ENCODE peak calls at places on chromosome 17, in five cellular contexts. X is mucosa of descending colon, U is right atrium auricular region, C is spleen, Z is breast epithelium. B is an unnamed sample.

GRCh38 chr17:56897646-56898424 is 16.0 kb downstream of the TRIM25 start:
- DNase-seq in X (no peak), U (peak; percentile 48), C (no peak), Z (no peak), B (no peak)

GRCh38 chr17:31511583-31511982 is 120.1 kb downstream of the RAB11FIP4 start:
- DNase-seq in X (no peak), U (no peak), C (no peak), Z (no peak), B (no peak)

GRCh38 chr17:41171881-41172280 is 3.9 kb upstream of the KRTAP4-3 start:
- DNase-seq in X (no peak), U (no peak), C (no peak), Z (no peak), B (no peak)

GRCh38 chr17:14198013-14198412 is 38.6 kb downstream of the CDRT15 start:
- DNase-seq in X (no peak), U (no peak), C (no peak), Z (no peak), B (no peak)

GRCh38 chr17:17906418-17907215 is 65.6 kb downstream of the TOM1L2 start:
- DNase-seq in X (no peak), U (no peak), C (peak; percentile 54), Z (no peak), B (no peak)

GRCh38 chr17:12963505-12963904 is 54.3 kb downstream of the ELAC2 start:
- DNase-seq in X (no peak), U (no peak), C (no peak), Z (no peak), B (no peak)

GRCh38 chr17:81394377-81394747 is 895 bp upstream of the BAHCC1 start:
- DNase-seq in X (no peak), U (no peak), C (no peak), Z (no peak), B (no peak)

GRCh38 chr17:49031965-49032928 is 35.1 kb downstream of the IGF2BP1 start:
- DNase-seq in X (no peak), U (no peak), C (no peak), Z (no peak), B (no peak)

GRCh38 chr17:31687505-31688126 is 171.4 kb downstream of the COPRS start:
- DNase-seq in X (no peak), U (no peak), C (no peak), Z (no peak), B (no peak)

GRCh38 chr17:1484586-1485310 is 7.7 kb downstream of the MYO1C start:
- DNase-seq in X (peak; percentile 88), U (no peak), C (peak; percentile 92), Z (peak; percentile 66), B (peak; percentile 67)

GRCh38 chr17:35089846-35090193 is 26.3 kb upstream of the RFFL start:
- DNase-seq in X (no peak), U (no peak), C (peak; percentile 84), Z (no peak), B (no peak)

GRCh38 chr17:29585080-29585751 is 4.2 kb downstream of the GIT1 start:
- DNase-seq in X (no peak), U (no peak), C (peak; percentile 76), Z (no peak), B (no peak)

GRCh38 chr17:13421581-13421980 is 180.1 kb downstream of the HS3ST3A1 start:
- DNase-seq in X (no peak), U (no peak), C (no peak), Z (no peak), B (no peak)

GRCh38 chr17:13102477-13102876 is 84.7 kb upstream of the ELAC2 start:
- DNase-seq in X (no peak), U (no peak), C (no peak), Z (no peak), B (no peak)

GRCh38 chr17:59330314-59330942 is 1.0 kb upstream of the YPEL2 start:
- DNase-seq in X (peak; percentile 82), U (peak; percentile 77), C (peak; percentile 75), Z (no peak), B (peak; percentile 53)

GRCh38 chr17:29833801-29834200 is 96.2 kb downstream of the SSH2 start:
- DNase-seq in X (no peak), U (no peak), C (no peak), Z (no peak), B (no peak)

GRCh38 chr17:78791840-78792709 is 10.0 kb upstream of the CYTH1 start:
- DNase-seq in X (no peak), U (no peak), C (peak; percentile 51), Z (no peak), B (no peak)

GRCh38 chr17:65564793-65565192 is 3.3 kb upstream of the AXIN2 start:
- DNase-seq in X (no peak), U (no peak), C (no peak), Z (no peak), B (peak; percentile 64)

GRCh38 chr17:61996916-61997605 is 68.0 kb downstream of the MED13 start:
- DNase-seq in X (no peak), U (no peak), C (no peak), Z (no peak), B (no peak)

GRCh38 chr17:56715613-56716357 is 117.9 kb downstream of the C17orf67 start:
- DNase-seq in X (peak; percentile 57), U (peak; percentile 90), C (peak; percentile 88), Z (peak; percentile 83), B (peak; percentile 59)

GRCh38 chr17:75240394-75241142 is 20.8 kb downstream of the GGA3 start:
- DNase-seq in X (no peak), U (no peak), C (no peak), Z (no peak), B (peak; percentile 44)

GRCh38 chr17:81135503-81136283 is 29.6 kb upstream of the PVALEF start:
- DNase-seq in X (no peak), U (no peak), C (no peak), Z (no peak), B (no peak)

GRCh38 chr17:13544292-13544691 is 57.4 kb downstream of the HS3ST3A1 start:
- DNase-seq in X (no peak), U (no peak), C (no peak), Z (no peak), B (peak; percentile 53)

GRCh38 chr17:181213-182163 is at the start of gene DOC2B:
- DNase-seq in X (no peak), U (no peak), C (peak; percentile 89), Z (no peak), B (no peak)

GRCh38 chr17:83200746-83201145 is 121.3 kb downstream of the METRNL start:
- DNase-seq in X (peak; percentile 53), U (no peak), C (peak; percentile 82), Z (no peak), B (peak; percentile 42)

GRCh38 chr17:83196973-83197880 is 117.8 kb downstream of the METRNL start:
- DNase-seq in X (peak; percentile 39), U (no peak), C (peak; percentile 56), Z (peak; percentile 47), B (no peak)

GRCh38 chr17:83199500-83200201 is 120.2 kb downstream of the METRNL start:
- DNase-seq in X (peak; percentile 80), U (no peak), C (peak; percentile 94), Z (peak; percentile 43), B (peak; percentile 18)

GRCh38 chr17:83200231-83200699 is 120.9 kb downstream of the METRNL start:
- DNase-seq in X (peak; percentile 77), U (peak; percentile 87), C (peak; percentile 93), Z (peak; percentile 90), B (no peak)

DNA sequence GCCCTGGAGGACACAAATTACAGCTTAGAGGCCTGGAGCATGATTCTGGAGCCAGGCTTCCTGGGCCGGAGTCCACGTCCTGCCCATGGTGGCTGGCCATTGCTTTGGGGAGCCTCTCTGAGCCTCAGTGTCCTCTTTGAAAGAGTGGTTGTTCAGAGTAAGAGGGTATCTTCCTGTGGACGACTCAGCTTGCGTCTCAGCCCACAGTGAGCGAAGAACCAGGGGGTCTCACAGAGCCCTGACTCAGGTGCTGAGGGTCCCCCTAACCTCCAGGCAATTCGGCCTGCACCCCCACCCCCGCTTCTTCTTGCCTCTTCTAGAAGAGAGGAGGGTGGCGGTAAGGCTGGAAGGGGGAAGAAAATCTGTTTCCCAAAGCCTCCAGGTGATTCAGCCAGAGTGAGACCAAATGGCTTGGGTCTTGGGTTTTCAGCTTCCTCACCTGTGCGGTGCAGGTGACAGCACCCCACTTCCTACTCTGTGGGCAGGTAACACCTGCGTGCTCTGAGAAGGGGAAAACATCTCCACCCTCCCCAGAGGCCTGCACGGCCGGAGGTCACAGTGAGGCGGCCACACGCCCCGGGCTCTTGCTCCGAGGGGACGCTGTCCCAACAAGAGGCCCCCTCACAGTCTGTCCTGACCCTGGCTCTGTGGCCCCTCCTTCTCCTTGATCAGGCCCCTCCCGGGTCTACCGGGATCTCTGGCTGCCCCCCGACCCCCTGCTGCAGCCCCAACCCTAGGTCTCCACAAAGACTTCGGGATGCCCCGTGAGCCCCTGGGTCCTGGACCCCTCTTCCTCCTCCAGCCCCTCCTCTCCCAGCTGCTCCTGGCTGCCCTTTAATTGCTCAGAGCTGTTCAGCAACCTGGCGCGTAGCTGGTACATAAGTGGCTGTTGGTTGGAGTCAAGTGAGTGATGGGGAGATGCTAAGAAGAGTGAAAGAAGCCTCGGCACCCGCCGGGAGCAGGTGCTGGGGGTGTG is 119.2 kb downstream of the METRNL start:
- DNase-seq in X (peak; percentile 51), U (no peak), C (peak; percentile 82), Z (peak; percentile 37), B (no peak)
- H3K9me3 ChIP-seq in X (no peaks in the 10 kb centered on the region), U (no peaks in the 10 kb centered on the region), C (no peaks in the 10 kb centered on the region), Z (no peaks in the 10 kb centered on the region), B (no peaks in the 10 kb centered on the region)

GRCh38 chr17:53039981-53040380 is 782.7 kb upstream of the KIF2B start:
- DNase-seq in X (no peak), U (no peak), C (no peak), Z (no peak), B (no peak)
- H3K9me3 ChIP-seq in X (no peaks in the 10 kb centered on the region), U (peaks cover 9% of the 10 kb centered on the region), C (peaks cover 10% of the 10 kb centered on the region), Z (peaks cover 9% of the 10 kb centered on the region), B (no peaks in the 10 kb centered on the region)

GRCh38 chr17:22717211-22717610 is 1024.9 kb downstream of the KCNJ18 start:
- DNase-seq in X (no peak), U (peak; percentile 54), C (no peak), Z (no peak), B (no peak)

DNA sequence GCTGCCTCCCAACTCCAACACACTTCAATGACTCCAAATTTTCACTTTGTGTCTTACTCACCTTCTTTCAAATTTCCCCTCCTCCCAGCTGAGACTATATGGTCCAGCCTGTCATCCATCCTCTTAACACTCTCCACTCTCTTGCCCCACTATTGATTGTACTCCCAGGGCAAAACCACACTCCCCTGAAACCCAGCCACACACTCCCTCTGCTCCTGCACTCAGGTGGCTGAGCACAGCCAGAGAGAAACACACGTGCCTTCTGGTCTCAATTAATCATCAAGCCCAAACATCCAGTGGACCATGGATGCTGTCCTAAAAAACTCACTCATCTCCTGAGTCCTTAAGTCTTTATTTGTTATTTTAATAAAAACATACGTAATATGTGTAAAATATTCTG is 1026.4 kb downstream of the KCNJ18 start:
- DNase-seq in X (no peak), U (no peak), C (no peak), Z (no peak), B (no peak)
- H3K9me3 ChIP-seq in X (peaks cover 72% of the 10 kb centered on the region), U (no peaks in the 10 kb centered on the region), C (peaks cover 74% of the 10 kb centered on the region), Z (peaks cover 36% of the 10 kb centered on the region), B (no peaks in the 10 kb centered on the region)

GRCh38 chr17:21678451-21679081 is 13.8 kb upstream of the KCNJ18 start:
- DNase-seq in X (no peak), U (no peak), C (peak; percentile 69), Z (peak; percentile 50), B (no peak)

GRCh38 chr17:21677911-21678310 is 14.4 kb upstream of the KCNJ18 start:
- DNase-seq in X (no peak), U (no peak), C (peak; percentile 67), Z (peak; percentile 38), B (no peak)

GRCh38 chr17:21677126-21677910 is 15.0 kb upstream of the KCNJ18 start:
- DNase-seq in X (no peak), U (no peak), C (peak; percentile 56), Z (peak; percentile 41), B (no peak)

GRCh38 chr17:21674242-21674731 is 18.0 kb upstream of the KCNJ18 start:
- DNase-seq in X (no peak), U (no peak), C (peak; percentile 77), Z (no peak), B (no peak)

GRCh38 chr17:21676281-21677111 is 15.8 kb upstream of the KCNJ18 start:
- DNase-seq in X (no peak), U (no peak), C (peak; percentile 79), Z (peak; percentile 53), B (no peak)
- H3K9me3 ChIP-seq in X (peaks cover 12% of the 10 kb centered on the region), U (no peaks in the 10 kb centered on the region), C (peaks cover 16% of the 10 kb centered on the region), Z (peaks cover 10% of the 10 kb centered on the region), B (no peaks in the 10 kb centered on the region)